ENCODE peak calls at places on chromosome 7, in nine cellular contexts. One of them, this sample, is unnamed.

GRCh38 chr7:49093218-49093617 is 168.9 kb downstream of the CDC14C start:
- DNase-seq in transverse colon: no peak
- DNase-seq in K562: no peak
- DNase-seq in psoas muscle: no peak
- DNase-seq in cardiac fibroblast: no peak
- DNase-seq in heart right ventricle: no peak
- DNase-seq in mucosa of descending colon: no peak
- DNase-seq in sigmoid colon: no peak
- DNase-seq in GM06990: no peak
- DNase-seq in this sample: no peak

GRCh38 chr7:156419782-156420181 is 220.8 kb upstream of the RNF32 start:
- DNase-seq in transverse colon: no peak
- DNase-seq in K562: no peak
- DNase-seq in psoas muscle: no peak
- DNase-seq in cardiac fibroblast: no peak
- DNase-seq in heart right ventricle: no peak
- DNase-seq in mucosa of descending colon: no peak
- DNase-seq in sigmoid colon: no peak
- DNase-seq in GM06990: no peak
- DNase-seq in this sample: no peak

GRCh38 chr7:154906201-154906600 is 96.7 kb downstream of the PAXIP1 start:
- DNase-seq in transverse colon: no peak
- DNase-seq in K562: no peak
- DNase-seq in psoas muscle: no peak
- DNase-seq in cardiac fibroblast: no peak
- DNase-seq in heart right ventricle: no peak
- DNase-seq in mucosa of descending colon: no peak
- DNase-seq in sigmoid colon: peak; percentile 52
- DNase-seq in GM06990: no peak
- DNase-seq in this sample: no peak

GRCh38 chr7:33710608-33711007 is 194.7 kb upstream of the BMPER start:
- DNase-seq in transverse colon: no peak
- DNase-seq in K562: no peak
- DNase-seq in psoas muscle: no peak
- DNase-seq in cardiac fibroblast: no peak
- DNase-seq in heart right ventricle: no peak
- DNase-seq in mucosa of descending colon: no peak
- DNase-seq in sigmoid colon: no peak
- DNase-seq in GM06990: no peak
- DNase-seq in this sample: no peak

GRCh38 chr7:125112741-125113309 is 183.2 kb upstream of the POT1 start:
- DNase-seq in transverse colon: no peak
- DNase-seq in K562: no peak
- DNase-seq in psoas muscle: no peak
- DNase-seq in cardiac fibroblast: no peak
- DNase-seq in heart right ventricle: no peak
- DNase-seq in mucosa of descending colon: no peak
- DNase-seq in sigmoid colon: no peak
- DNase-seq in GM06990: no peak
- DNase-seq in this sample: no peak

GRCh38 chr7:40889099-40889498 is 754.3 kb downstream of the SUGCT start:
- DNase-seq in transverse colon: no peak
- DNase-seq in K562: no peak
- DNase-seq in psoas muscle: no peak
- DNase-seq in cardiac fibroblast: no peak
- DNase-seq in heart right ventricle: no peak
- DNase-seq in mucosa of descending colon: no peak
- DNase-seq in sigmoid colon: no peak
- DNase-seq in GM06990: no peak
- DNase-seq in this sample: no peak

GRCh38 chr7:154910125-154910524 is 92.8 kb downstream of the PAXIP1 start:
- DNase-seq in transverse colon: no peak
- DNase-seq in K562: no peak
- DNase-seq in psoas muscle: no peak
- DNase-seq in cardiac fibroblast: no peak
- DNase-seq in heart right ventricle: no peak
- DNase-seq in mucosa of descending colon: no peak
- DNase-seq in sigmoid colon: no peak
- DNase-seq in GM06990: no peak
- DNase-seq in this sample: no peak

GRCh38 chr7:76011437-76011836 is 17.0 kb upstream of the TMEM120A start:
- DNase-seq in transverse colon: no peak
- DNase-seq in K562: peak; percentile 5
- DNase-seq in psoas muscle: peak; percentile 53
- DNase-seq in cardiac fibroblast: peak; percentile 88
- DNase-seq in heart right ventricle: peak; percentile 77
- DNase-seq in mucosa of descending colon: no peak
- DNase-seq in sigmoid colon: peak; percentile 79
- DNase-seq in GM06990: no peak
- DNase-seq in this sample: no peak

GRCh38 chr7:25857376-25858067 is 294.5 kb upstream of the NFE2L3 start:
- DNase-seq in transverse colon: peak; percentile 82
- DNase-seq in K562: peak; percentile 47
- DNase-seq in psoas muscle: peak; percentile 23
- DNase-seq in cardiac fibroblast: peak; percentile 38
- DNase-seq in heart right ventricle: no peak
- DNase-seq in mucosa of descending colon: peak; percentile 74
- DNase-seq in sigmoid colon: peak; percentile 75
- DNase-seq in GM06990: no peak
- DNase-seq in this sample: peak; percentile 20

GRCh38 chr7:138204285-138204988 is 128.2 kb downstream of the AKR1D1 start:
- DNase-seq in transverse colon: no peak
- DNase-seq in K562: no peak
- DNase-seq in psoas muscle: no peak
- DNase-seq in cardiac fibroblast: peak; percentile 58
- DNase-seq in heart right ventricle: no peak
- DNase-seq in mucosa of descending colon: no peak
- DNase-seq in sigmoid colon: no peak
- DNase-seq in GM06990: no peak
- DNase-seq in this sample: no peak

GRCh38 chr7:108037140-108037539 is 34.2 kb upstream of the LAMB1 start:
- DNase-seq in transverse colon: no peak
- DNase-seq in K562: peak; percentile 62
- DNase-seq in psoas muscle: no peak
- DNase-seq in cardiac fibroblast: no peak
- DNase-seq in heart right ventricle: no peak
- DNase-seq in mucosa of descending colon: no peak
- DNase-seq in sigmoid colon: no peak
- DNase-seq in GM06990: no peak
- DNase-seq in this sample: no peak

GRCh38 chr7:73738220-73738611 is 386 bp downstream of the ABHD11 start:
- DNase-seq in transverse colon: peak; percentile 81
- DNase-seq in K562: peak; percentile 94
- DNase-seq in psoas muscle: peak; percentile 63
- DNase-seq in cardiac fibroblast: peak; percentile 69
- DNase-seq in heart right ventricle: no peak
- DNase-seq in mucosa of descending colon: peak; percentile 83
- DNase-seq in sigmoid colon: peak; percentile 83
- DNase-seq in GM06990: peak; percentile 75
- DNase-seq in this sample: peak; percentile 26

GRCh38 chr7:17130281-17131059 is 168.0 kb upstream of the AHR start:
- DNase-seq in transverse colon: no peak
- DNase-seq in K562: no peak
- DNase-seq in psoas muscle: no peak
- DNase-seq in cardiac fibroblast: peak; percentile 87
- DNase-seq in heart right ventricle: no peak
- DNase-seq in mucosa of descending colon: no peak
- DNase-seq in sigmoid colon: no peak
- DNase-seq in GM06990: no peak
- DNase-seq in this sample: no peak

GRCh38 chr7:8147004-8147403 is 115.0 kb downstream of the ICA1 start:
- DNase-seq in transverse colon: no peak
- DNase-seq in K562: no peak
- DNase-seq in psoas muscle: no peak
- DNase-seq in cardiac fibroblast: no peak
- DNase-seq in heart right ventricle: peak; percentile 16
- DNase-seq in mucosa of descending colon: no peak
- DNase-seq in sigmoid colon: no peak
- DNase-seq in GM06990: no peak
- DNase-seq in this sample: no peak

GRCh38 chr7:128215739-128216138 is 25.3 kb upstream of the LEP start:
- DNase-seq in transverse colon: no peak
- DNase-seq in K562: no peak
- DNase-seq in psoas muscle: no peak
- DNase-seq in cardiac fibroblast: peak; percentile 81
- DNase-seq in heart right ventricle: peak; percentile 20
- DNase-seq in mucosa of descending colon: no peak
- DNase-seq in sigmoid colon: peak; percentile 19
- DNase-seq in GM06990: no peak
- DNase-seq in this sample: no peak

GRCh38 chr7:91636129-91636724 is 244.3 kb downstream of the MTERF1 start:
- DNase-seq in transverse colon: no peak
- DNase-seq in K562: peak; percentile 15
- DNase-seq in psoas muscle: no peak
- DNase-seq in cardiac fibroblast: peak; percentile 48
- DNase-seq in heart right ventricle: peak; percentile 11
- DNase-seq in mucosa of descending colon: no peak
- DNase-seq in sigmoid colon: no peak
- DNase-seq in GM06990: no peak
- DNase-seq in this sample: peak; percentile 14

GRCh38 chr7:34849163-34849960 is 187.9 kb downstream of the DPY19L1 start:
- DNase-seq in transverse colon: no peak
- DNase-seq in K562: no peak
- DNase-seq in psoas muscle: no peak
- DNase-seq in cardiac fibroblast: peak; percentile 19
- DNase-seq in heart right ventricle: no peak
- DNase-seq in mucosa of descending colon: no peak
- DNase-seq in sigmoid colon: no peak
- DNase-seq in GM06990: no peak
- DNase-seq in this sample: no peak

GRCh38 chr7:35185908-35186731 is 67.8 kb downstream of the TBX20 start:
- DNase-seq in transverse colon: no peak
- DNase-seq in K562: no peak
- DNase-seq in psoas muscle: peak; percentile 13
- DNase-seq in cardiac fibroblast: peak; percentile 76
- DNase-seq in heart right ventricle: peak; percentile 43
- DNase-seq in mucosa of descending colon: peak; percentile 45
- DNase-seq in sigmoid colon: peak; percentile 58
- DNase-seq in GM06990: no peak
- DNase-seq in this sample: peak; percentile 48

GRCh38 chr7:27174077-27175004 is at the start of gene HOXA10:
- DNase-seq in transverse colon: peak; percentile 63
- DNase-seq in K562: no peak
- DNase-seq in psoas muscle: no peak
- DNase-seq in cardiac fibroblast: no peak
- DNase-seq in heart right ventricle: no peak
- DNase-seq in mucosa of descending colon: peak; percentile 79
- DNase-seq in sigmoid colon: peak; percentile 88
- DNase-seq in GM06990: no peak
- DNase-seq in this sample: no peak

GRCh38 chr7:255721-256361 is 34.1 kb upstream of the FOXL3 start:
- DNase-seq in transverse colon: no peak
- DNase-seq in K562: no peak
- DNase-seq in psoas muscle: peak; percentile 14
- DNase-seq in cardiac fibroblast: no peak
- DNase-seq in heart right ventricle: no peak
- DNase-seq in mucosa of descending colon: peak; percentile 41
- DNase-seq in sigmoid colon: no peak
- DNase-seq in GM06990: no peak
- DNase-seq in this sample: no peak

GRCh38 chr7:44378744-44379143 is 53.4 kb upstream of the CAMK2B start:
- DNase-seq in transverse colon: no peak
- DNase-seq in K562: no peak
- DNase-seq in psoas muscle: no peak
- DNase-seq in cardiac fibroblast: peak; percentile 89
- DNase-seq in heart right ventricle: no peak
- DNase-seq in mucosa of descending colon: no peak
- DNase-seq in sigmoid colon: no peak
- DNase-seq in GM06990: no peak
- DNase-seq in this sample: no peak

GRCh38 chr7:24201221-24201620 is 82.8 kb upstream of the NPY start:
- DNase-seq in transverse colon: no peak
- DNase-seq in K562: no peak
- DNase-seq in psoas muscle: no peak
- DNase-seq in cardiac fibroblast: no peak
- DNase-seq in heart right ventricle: no peak
- DNase-seq in mucosa of descending colon: no peak
- DNase-seq in sigmoid colon: no peak
- DNase-seq in GM06990: no peak
- DNase-seq in this sample: no peak

GRCh38 chr7:119472398-119473038 is 800.5 kb upstream of the KCND2 start:
- DNase-seq in transverse colon: peak; percentile 12
- DNase-seq in K562: no peak
- DNase-seq in psoas muscle: no peak
- DNase-seq in cardiac fibroblast: no peak
- DNase-seq in heart right ventricle: no peak
- DNase-seq in mucosa of descending colon: no peak
- DNase-seq in sigmoid colon: no peak
- DNase-seq in GM06990: no peak
- DNase-seq in this sample: no peak

GRCh38 chr7:12458520-12459131 is 55.0 kb upstream of the VWDE start:
- DNase-seq in transverse colon: no peak
- DNase-seq in K562: peak; percentile 70
- DNase-seq in psoas muscle: no peak
- DNase-seq in cardiac fibroblast: peak; percentile 61
- DNase-seq in heart right ventricle: no peak
- DNase-seq in mucosa of descending colon: no peak
- DNase-seq in sigmoid colon: no peak
- DNase-seq in GM06990: no peak
- DNase-seq in this sample: no peak
- TF ChIP-seq CTCF in transverse colon: peak; percentile 33
- TF ChIP-seq CTCF in K562: peak; percentile 78
- TF ChIP-seq CTCF in psoas muscle: peak; percentile 28
- TF ChIP-seq CTCF in cardiac fibroblast: peak; percentile 79
- TF ChIP-seq CTCF in heart right ventricle: peak; percentile 57
- TF ChIP-seq CTCF in mucosa of descending colon: no peak
- TF ChIP-seq CTCF in sigmoid colon: peak; percentile 32
- TF ChIP-seq CTCF in GM06990: peak; percentile 71
- TF ChIP-seq CTCF in this sample: peak; percentile 81

GRCh38 chr7:87933953-87934698 is at the start of gene ADAM22:
- DNase-seq in transverse colon: peak; percentile 89
- DNase-seq in K562: peak; percentile 30
- DNase-seq in psoas muscle: peak; percentile 83
- DNase-seq in cardiac fibroblast: peak; percentile 87
- DNase-seq in heart right ventricle: peak; percentile 89
- DNase-seq in mucosa of descending colon: peak; percentile 90
- DNase-seq in sigmoid colon: peak; percentile 89
- DNase-seq in GM06990: peak; percentile 96
- DNase-seq in this sample: peak; percentile 82
- TF ChIP-seq CTCF in transverse colon: no peak
- TF ChIP-seq CTCF in K562: no peak
- TF ChIP-seq CTCF in psoas muscle: no peak
- TF ChIP-seq CTCF in cardiac fibroblast: no peak
- TF ChIP-seq CTCF in heart right ventricle: no peak
- TF ChIP-seq CTCF in mucosa of descending colon: no peak
- TF ChIP-seq CTCF in sigmoid colon: no peak
- TF ChIP-seq CTCF in GM06990: peak; percentile 22
- TF ChIP-seq CTCF in this sample: no peak

GRCh38 chr7:97801108-97801507 is 69.2 kb downstream of the TAC1 start:
- DNase-seq in transverse colon: no peak
- DNase-seq in K562: no peak
- DNase-seq in psoas muscle: no peak
- DNase-seq in cardiac fibroblast: no peak
- DNase-seq in heart right ventricle: no peak
- DNase-seq in mucosa of descending colon: no peak
- DNase-seq in sigmoid colon: no peak
- DNase-seq in GM06990: no peak
- DNase-seq in this sample: no peak
- TF ChIP-seq CTCF in transverse colon: no peak
- TF ChIP-seq CTCF in K562: no peak
- TF ChIP-seq CTCF in psoas muscle: no peak
- TF ChIP-seq CTCF in cardiac fibroblast: no peak
- TF ChIP-seq CTCF in heart right ventricle: no peak
- TF ChIP-seq CTCF in mucosa of descending colon: no peak
- TF ChIP-seq CTCF in sigmoid colon: no peak
- TF ChIP-seq CTCF in GM06990: no peak
- TF ChIP-seq CTCF in this sample: no peak

GRCh38 chr7:42868456-42868855 is 43.4 kb downstream of the C7orf25 start:
- DNase-seq in transverse colon: no peak
- DNase-seq in K562: no peak
- DNase-seq in psoas muscle: no peak
- DNase-seq in cardiac fibroblast: no peak
- DNase-seq in heart right ventricle: no peak
- DNase-seq in mucosa of descending colon: no peak
- DNase-seq in sigmoid colon: no peak
- DNase-seq in GM06990: no peak
- DNase-seq in this sample: no peak
- TF ChIP-seq CTCF in transverse colon: no peak
- TF ChIP-seq CTCF in K562: no peak
- TF ChIP-seq CTCF in psoas muscle: no peak
- TF ChIP-seq CTCF in cardiac fibroblast: no peak
- TF ChIP-seq CTCF in heart right ventricle: no peak
- TF ChIP-seq CTCF in mucosa of descending colon: no peak
- TF ChIP-seq CTCF in sigmoid colon: no peak
- TF ChIP-seq CTCF in GM06990: no peak
- TF ChIP-seq CTCF in this sample: no peak